ENCODE peak calls at places on chromosomes 2 and 18, in nine cellular contexts. One of them, this sample, is unnamed.

GRCh38 chr18:78160961-78161656 is 818.5 kb upstream of the SALL3 start:
- DNase-seq in cardiac muscle cell: no peak
- DNase-seq in heart right ventricle: no peak
- DNase-seq in hippocampal formation: no peak
- DNase-seq in Caki2: no peak
- DNase-seq in endothelial cell: no peak
- DNase-seq in K562: no peak
- DNase-seq in IMR-90: no peak
- DNase-seq in NCI-H1048: no peak
- DNase-seq in this sample: no peak

GRCh38 chr2:128424806-128425205 is 106.1 kb upstream of the HS6ST1 start:
- DNase-seq in hippocampal formation: no peak
- DNase-seq in Caki2: no peak
- DNase-seq in IMR-90: no peak
- DNase-seq in K562: no peak
- DNase-seq in endothelial cell: no peak
- DNase-seq in cardiac muscle cell: no peak
- DNase-seq in heart right ventricle: no peak
- DNase-seq in NCI-H1048: no peak
- DNase-seq in this sample: no peak

GRCh38 chr2:191758420-191759199 is 80.7 kb downstream of the NABP1 start:
- DNase-seq in K562: peak
- DNase-seq in IMR-90: peak
- DNase-seq in NCI-H1048: no peak
- DNase-seq in hippocampal formation: no peak
- DNase-seq in cardiac muscle cell: peak
- DNase-seq in heart right ventricle: peak
- DNase-seq in endothelial cell: peak
- DNase-seq in Caki2: peak
- DNase-seq in this sample: peak

GRCh38 chr2:78979380-78980238 is 45.9 kb upstream of the REG3G start:
- DNase-seq in NCI-H1048: peak
- DNase-seq in endothelial cell: peak
- DNase-seq in Caki2: peak
- DNase-seq in K562: peak
- DNase-seq in cardiac muscle cell: peak
- DNase-seq in heart right ventricle: no peak
- DNase-seq in IMR-90: no peak
- DNase-seq in hippocampal formation: peak
- DNase-seq in this sample: no peak

GRCh38 chr2:112181571-112182290 is 43.5 kb downstream of the FBLN7 start:
- DNase-seq in hippocampal formation: no peak
- DNase-seq in endothelial cell: peak
- DNase-seq in NCI-H1048: no peak
- DNase-seq in IMR-90: no peak
- DNase-seq in heart right ventricle: no peak
- DNase-seq in K562: no peak
- DNase-seq in cardiac muscle cell: peak
- DNase-seq in Caki2: no peak
- DNase-seq in this sample: no peak

GRCh38 chr2:170324640-170325046 is 146.7 kb downstream of the MYO3B start:
- DNase-seq in Caki2: peak
- DNase-seq in heart right ventricle: peak
- DNase-seq in K562: peak
- DNase-seq in cardiac muscle cell: peak
- DNase-seq in NCI-H1048: peak
- DNase-seq in IMR-90: peak
- DNase-seq in hippocampal formation: peak
- DNase-seq in endothelial cell: peak
- DNase-seq in this sample: no peak

GRCh38 chr2:31318360-31319336 is 84.7 kb downstream of the EHD3 start:
- DNase-seq in heart right ventricle: peak
- DNase-seq in cardiac muscle cell: no peak
- DNase-seq in K562: no peak
- DNase-seq in hippocampal formation: no peak
- DNase-seq in endothelial cell: no peak
- DNase-seq in Caki2: no peak
- DNase-seq in NCI-H1048: no peak
- DNase-seq in IMR-90: peak
- DNase-seq in this sample: no peak

GRCh38 chr2:189862751-189863150 is 78.5 kb downstream of the PMS1 start:
- DNase-seq in IMR-90: no peak
- DNase-seq in Caki2: no peak
- DNase-seq in heart right ventricle: no peak
- DNase-seq in cardiac muscle cell: no peak
- DNase-seq in K562: no peak
- DNase-seq in NCI-H1048: no peak
- DNase-seq in hippocampal formation: no peak
- DNase-seq in endothelial cell: no peak
- DNase-seq in this sample: no peak

GRCh38 chr2:84435331-84436081 is 23.6 kb downstream of the SUCLG1 start:
- DNase-seq in IMR-90: peak
- DNase-seq in hippocampal formation: peak
- DNase-seq in endothelial cell: no peak
- DNase-seq in K562: no peak
- DNase-seq in Caki2: peak
- DNase-seq in cardiac muscle cell: no peak
- DNase-seq in heart right ventricle: peak
- DNase-seq in NCI-H1048: no peak
- DNase-seq in this sample: no peak

GRCh38 chr2:9668686-9669338 is 38.0 kb upstream of the YWHAQ start:
- DNase-seq in IMR-90: peak
- DNase-seq in Caki2: no peak
- DNase-seq in heart right ventricle: no peak
- DNase-seq in NCI-H1048: no peak
- DNase-seq in cardiac muscle cell: no peak
- DNase-seq in hippocampal formation: no peak
- DNase-seq in K562: no peak
- DNase-seq in endothelial cell: no peak
- DNase-seq in this sample: no peak

GRCh38 chr2:235945608-235946140 is 222.5 kb downstream of the GBX2 start:
- DNase-seq in K562: no peak
- DNase-seq in endothelial cell: no peak
- DNase-seq in Caki2: no peak
- DNase-seq in heart right ventricle: no peak
- DNase-seq in NCI-H1048: no peak
- DNase-seq in IMR-90: no peak
- DNase-seq in hippocampal formation: no peak
- DNase-seq in cardiac muscle cell: no peak
- DNase-seq in this sample: no peak

GRCh38 chr2:105879798-105880300 is 135.1 kb downstream of the NCK2 start:
- DNase-seq in endothelial cell: no peak
- DNase-seq in IMR-90: no peak
- DNase-seq in cardiac muscle cell: no peak
- DNase-seq in heart right ventricle: no peak
- DNase-seq in hippocampal formation: no peak
- DNase-seq in Caki2: no peak
- DNase-seq in K562: no peak
- DNase-seq in NCI-H1048: no peak
- DNase-seq in this sample: no peak

GRCh38 chr2:231250146-231250545 is 51.7 kb downstream of the ARMC9 start:
- DNase-seq in heart right ventricle: no peak
- DNase-seq in K562: no peak
- DNase-seq in endothelial cell: no peak
- DNase-seq in IMR-90: no peak
- DNase-seq in hippocampal formation: no peak
- DNase-seq in NCI-H1048: no peak
- DNase-seq in Caki2: no peak
- DNase-seq in cardiac muscle cell: no peak
- DNase-seq in this sample: no peak

GRCh38 chr2:187580462-187581124 is 26.4 kb upstream of the TFPI start:
- DNase-seq in IMR-90: peak
- DNase-seq in K562: peak
- DNase-seq in Caki2: peak
- DNase-seq in heart right ventricle: no peak
- DNase-seq in cardiac muscle cell: peak
- DNase-seq in hippocampal formation: peak
- DNase-seq in NCI-H1048: no peak
- DNase-seq in endothelial cell: no peak
- DNase-seq in this sample: peak

GRCh38 chr2:80496770-80497169 is 192.2 kb upstream of the LRRTM1 start:
- DNase-seq in hippocampal formation: no peak
- DNase-seq in NCI-H1048: no peak
- DNase-seq in IMR-90: peak
- DNase-seq in Caki2: no peak
- DNase-seq in heart right ventricle: no peak
- DNase-seq in endothelial cell: no peak
- DNase-seq in cardiac muscle cell: no peak
- DNase-seq in K562: no peak
- DNase-seq in this sample: peak

GRCh38 chr2:88690591-88691338 is 708 bp upstream of the RPIA start:
- DNase-seq in NCI-H1048: no peak
- DNase-seq in endothelial cell: no peak
- DNase-seq in Caki2: no peak
- DNase-seq in hippocampal formation: no peak
- DNase-seq in K562: peak
- DNase-seq in IMR-90: peak
- DNase-seq in heart right ventricle: no peak
- DNase-seq in cardiac muscle cell: no peak
- DNase-seq in this sample: no peak

GRCh38 chr18:9612215-9612830 is 2.0 kb downstream of the PPP4R1 start:
- DNase-seq in endothelial cell: no peak
- DNase-seq in cardiac muscle cell: peak
- DNase-seq in NCI-H1048: peak
- DNase-seq in heart right ventricle: peak
- DNase-seq in Caki2: peak
- DNase-seq in K562: no peak
- DNase-seq in hippocampal formation: peak
- DNase-seq in IMR-90: peak
- DNase-seq in this sample: no peak

GRCh38 chr2:109720379-109721116 is 73.6 kb upstream of the RGPD5 start:
- DNase-seq in heart right ventricle: no peak
- DNase-seq in K562: no peak
- DNase-seq in endothelial cell: no peak
- DNase-seq in cardiac muscle cell: no peak
- DNase-seq in Caki2: no peak
- DNase-seq in hippocampal formation: no peak
- DNase-seq in IMR-90: no peak
- DNase-seq in NCI-H1048: no peak
- DNase-seq in this sample: no peak

GRCh38 chr2:239811806-239812560 is 213.2 kb downstream of the NDUFA10 start:
- DNase-seq in IMR-90: no peak
- DNase-seq in K562: no peak
- DNase-seq in endothelial cell: no peak
- DNase-seq in NCI-H1048: no peak
- DNase-seq in Caki2: no peak
- DNase-seq in cardiac muscle cell: no peak
- DNase-seq in hippocampal formation: no peak
- DNase-seq in heart right ventricle: no peak
- DNase-seq in this sample: no peak

GRCh38 chr2:217973008-217973787 is 29.6 kb downstream of the TNS1 start:
- DNase-seq in IMR-90: no peak
- DNase-seq in Caki2: no peak
- DNase-seq in endothelial cell: no peak
- DNase-seq in hippocampal formation: no peak
- DNase-seq in NCI-H1048: no peak
- DNase-seq in cardiac muscle cell: no peak
- DNase-seq in K562: no peak
- DNase-seq in heart right ventricle: no peak
- DNase-seq in this sample: no peak